ENCODE peak calls at places on chromosomes 12 and 14, in five cellular contexts. J is choroid plexus epithelial cell, Y is astrocyte, F is A549, Z is AG09309. H is an unnamed sample.

GRCh38 chr14:21796912-21797311 is 123.3 kb upstream of the OR4E1 start:
- DNase-seq in J (peak; percentile 30), Y (no peak), F (no peak), Z (no peak), H (no peak)

GRCh38 chr12:63841611-63842010 is 2.9 kb upstream of the SRGAP1 start:
- DNase-seq in J (peak; percentile 19), Y (no peak), F (no peak), Z (no peak), H (no peak)

GRCh38 chr12:95690861-95691635 is 99.5 kb downstream of the NTN4 start:
- DNase-seq in J (no peak), Y (no peak), F (no peak), Z (no peak), H (no peak)

GRCh38 chr12:116249938-116250337 is 27.6 kb downstream of the MED13L start:
- DNase-seq in J (no peak), Y (no peak), F (no peak), Z (no peak), H (no peak)

GRCh38 chr14:92649934-92650545 is 98.4 kb downstream of the LGMN start:
- DNase-seq in J (peak; percentile 94), Y (peak; percentile 75), F (no peak), Z (peak; percentile 93), H (no peak)

GRCh38 chr12:116336542-116337065 is 59.1 kb upstream of the MED13L start:
- DNase-seq in J (peak; percentile 52), Y (peak; percentile 33), F (peak; percentile 70), Z (no peak), H (no peak)

GRCh38 chr14:58401587-58401986 is 5.9 kb downstream of the TOMM20L start:
- DNase-seq in J (no peak), Y (no peak), F (peak; percentile 27), Z (no peak), H (no peak)

GRCh38 chr12:25472453-25472852 is 80.6 kb downstream of the LMNTD1 start:
- DNase-seq in J (no peak), Y (no peak), F (no peak), Z (no peak), H (no peak)

GRCh38 chr14:96177766-96178377 is 26.8 kb upstream of the BDKRB2 start:
- DNase-seq in J (peak; percentile 40), Y (no peak), F (no peak), Z (no peak), H (no peak)

GRCh38 chr12:26621932-26622331 is 211.1 kb downstream of the ITPR2 start:
- DNase-seq in J (no peak), Y (no peak), F (no peak), Z (no peak), H (no peak)

GRCh38 chr12:130791699-130792098 is 47.4 kb downstream of the STX2 start:
- DNase-seq in J (no peak), Y (no peak), F (no peak), Z (no peak), H (no peak)

DNA sequence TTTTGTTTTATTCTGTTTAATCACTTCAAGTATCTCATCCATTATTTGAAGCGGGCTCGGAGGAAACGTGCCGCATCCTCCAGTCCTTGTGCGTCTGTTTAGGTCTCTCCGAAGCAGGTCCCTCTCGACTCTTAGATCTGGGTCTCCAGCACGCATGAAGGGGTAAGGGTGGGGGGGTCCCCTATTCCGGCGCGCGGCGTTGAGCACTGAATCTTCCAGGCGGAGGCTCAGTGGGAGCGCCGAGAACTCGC is 311 bp upstream of the LGR5 start:
- DNase-seq in J (no peak), Y (no peak), F (no peak), Z (no peak), H (no peak)
- H3K4me3 ChIP-seq in J (peak overlapping the region; percentile 36), Y (peak overlapping the region; percentile 60), F (peak overlapping the region; percentile 39), Z (peak overlapping the region; percentile 43), H (peak overlapping the region; percentile 48)

DNA sequence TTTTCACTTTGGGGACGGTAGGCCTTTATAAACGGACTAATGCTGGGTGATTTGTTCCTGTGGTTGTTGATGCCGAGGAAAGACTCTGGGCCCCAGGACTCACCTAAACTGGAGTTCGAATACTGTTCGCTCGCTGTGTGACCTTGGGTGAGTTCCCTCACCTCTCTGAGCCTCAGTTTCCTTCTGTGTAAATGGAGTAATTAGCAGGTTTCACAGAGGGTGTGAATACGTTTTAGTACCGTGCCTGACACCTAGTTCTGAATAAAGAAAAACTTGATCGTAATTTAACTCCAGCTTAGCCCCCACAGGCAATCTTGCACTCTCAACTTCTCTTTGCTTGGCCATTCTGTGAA is 505 bp downstream of the UBE3B start:
- DNase-seq in J (no peak), Y (no peak), F (no peak), Z (no peak), H (no peak)
- TF ChIP-seq CTCF in J (no peak), Y (no peak), F (no peak), Z (no peak), H (no peak)

GRCh38 chr12:39867631-39868030 is 238.2 kb downstream of the SLC2A13 start:
- DNase-seq in J (no peak), Y (no peak), F (no peak), Z (no peak), H (no peak)

DNA sequence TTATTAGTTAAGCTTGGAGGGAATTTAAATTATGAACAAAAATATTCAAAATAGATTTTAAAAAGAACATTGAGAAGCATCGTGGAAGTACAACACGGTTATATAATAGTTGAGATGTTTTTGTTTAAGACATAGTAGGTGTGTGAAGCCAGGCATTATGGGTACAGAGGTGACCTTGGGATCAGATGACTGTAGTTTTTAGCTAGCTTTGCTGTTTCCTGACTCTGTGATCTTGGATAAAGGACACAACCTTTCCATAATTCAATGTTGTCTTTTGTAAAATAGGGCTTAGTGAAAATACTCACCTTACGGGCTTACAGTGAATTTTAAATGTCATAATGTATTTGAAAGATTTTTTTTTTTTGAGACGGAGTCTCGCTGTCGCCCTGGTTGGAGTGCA is 239.7 kb downstream of the SLC2A13 start:
- DNase-seq in J (no peak), Y (no peak), F (no peak), Z (no peak), H (no peak)
- H3K4me3 ChIP-seq in J (no peak overlapping the region), Y (no peak overlapping the region), F (no peak overlapping the region), Z (no peak overlapping the region), H (no peak overlapping the region)

GRCh38 chr12:119274636-119275065 is 59.9 kb upstream of the CCDC60 start:
- DNase-seq in J (no peak), Y (no peak), F (no peak), Z (no peak), H (no peak)
- TF ChIP-seq CTCF in J (no peak), Y (no peak), F (no peak), Z (no peak), H (no peak)

GRCh38 chr14:53042480-53042879 is 91.6 kb upstream of the FERMT2 start:
- DNase-seq in J (peak; percentile 90), Y (peak; percentile 80), F (no peak), Z (no peak), H (no peak)
- H3K4me3 ChIP-seq in J (no peak overlapping the region), Y (no peak overlapping the region), F (no peak overlapping the region), Z (no peak overlapping the region), H (no peak overlapping the region)

GRCh38 chr12:94134226-94134795 is 14.1 kb upstream of the PLXNC1 start:
- DNase-seq in J (peak; percentile 84), Y (peak; percentile 25), F (peak; percentile 75), Z (peak; percentile 7), H (no peak)
- TF ChIP-seq CTCF in J (peak; percentile 74), Y (peak; percentile 55), F (peak; percentile 84), Z (peak; percentile 65), H (peak; percentile 70)

DNA sequence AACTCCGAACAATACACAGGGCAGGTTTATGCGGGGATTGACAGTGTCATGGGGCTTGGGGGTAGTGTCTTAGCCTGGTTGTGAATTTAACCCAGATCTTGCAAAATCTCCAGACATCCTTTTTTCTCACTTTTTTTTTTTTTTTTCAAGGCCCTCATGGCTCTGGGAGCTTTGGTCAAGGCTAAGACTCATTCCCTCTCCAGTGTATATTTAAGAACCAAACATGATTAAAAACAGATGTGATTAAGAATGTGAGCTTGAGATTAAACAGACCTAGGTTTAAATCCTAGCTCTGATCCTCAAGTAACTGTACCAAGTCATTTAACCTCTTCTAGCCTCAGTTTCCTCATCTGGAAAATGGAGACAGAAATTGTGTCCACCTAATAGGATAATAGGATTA is 151.7 kb upstream of the FUT8 start:
- DNase-seq in J (no peak), Y (peak; percentile 70), F (no peak), Z (no peak), H (no peak)
- H3K4me3 ChIP-seq in J (no peak overlapping the region), Y (no peak overlapping the region), F (no peak overlapping the region), Z (no peak overlapping the region), H (no peak overlapping the region)

DNA sequence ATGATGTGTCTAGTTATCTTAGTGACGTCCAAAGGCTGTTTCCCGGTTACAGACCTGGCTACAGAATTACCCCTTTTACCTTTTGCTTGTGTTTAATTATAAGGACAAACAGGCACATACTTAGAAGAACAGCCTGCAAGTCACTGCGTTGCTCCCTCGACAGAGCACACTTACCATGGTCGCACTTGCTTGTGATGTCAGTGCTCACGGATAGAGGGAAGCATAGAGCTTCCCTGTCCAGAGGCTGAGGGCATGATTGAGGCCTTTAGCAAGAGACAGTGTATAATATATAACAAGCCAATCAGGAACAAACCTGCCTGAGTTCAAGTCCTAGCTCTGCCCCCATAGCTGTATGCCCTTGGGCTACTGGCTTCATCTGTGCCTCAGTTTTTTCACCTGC is 73.2 kb upstream of the SCN8A start:
- DNase-seq in J (no peak), Y (no peak), F (no peak), Z (no peak), H (no peak)
- TF ChIP-seq CTCF in J (peak; percentile 36), Y (no peak), F (no peak), Z (no peak), H (no peak)

DNA sequence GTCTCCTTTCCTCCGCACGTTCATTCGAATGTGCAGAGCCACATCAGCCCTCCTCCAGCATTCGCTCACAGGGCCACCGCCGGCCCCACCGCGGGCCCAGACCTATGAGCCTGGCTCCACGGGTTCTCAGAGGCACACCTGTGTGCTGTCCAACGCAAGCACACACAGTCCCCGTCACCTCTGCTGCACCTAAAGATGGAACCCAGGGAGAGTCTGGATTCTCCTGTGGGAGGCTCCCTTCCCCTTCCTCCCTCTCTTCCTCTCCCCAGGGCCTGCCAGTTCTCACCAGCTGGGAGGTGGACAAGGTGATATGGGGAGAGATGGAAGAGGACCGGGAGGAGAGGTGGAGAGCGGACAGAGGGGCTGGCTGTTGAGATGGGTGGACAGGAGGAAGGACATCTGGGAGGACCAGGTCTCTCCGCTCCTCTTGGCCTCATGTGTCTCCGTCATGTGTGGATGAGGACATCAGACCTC is 4.9 kb upstream of the AQP6 start:
- DNase-seq in J (no peak), Y (no peak), F (no peak), Z (no peak), H (no peak)
- H3K4me3 ChIP-seq in J (peak overlapping the region; percentile 46), Y (peak overlapping the region; percentile 41), F (peak overlapping the region; percentile 49), Z (peak overlapping the region; percentile 32), H (no peak overlapping the region)